ENCODE peak calls at places on chromosome 1, in ten cellular contexts. U is left cardiac atrium; X is Ammon's horn; R is T follicular helper cell; O is AG08395; T is lower leg skin; Y is stimulated activated CD4-positive, alpha-beta T cell treated with anti-CD3 and anti-CD28 coated beads, Interleukin-4, amount 100 ng/mL, for 4 hours; I is NCI-H774; P is Daoy; F is HL-60. N is an unnamed sample.

GRCh38 chr1:211895126-211895759 is 64.7 kb upstream of the LPGAT1 start:
- DNase-seq in U (no peak), O (no peak), X (no peak), F (no peak), T (no peak), I (no peak), R (no peak), P (no peak), Y (no peak), N (no peak)

GRCh38 chr1:177451191-177451590 is 280.4 kb downstream of the BRINP2 start:
- DNase-seq in T (no peak), P (no peak), I (no peak), O (no peak), U (no peak), R (no peak), X (no peak), F (no peak), Y (no peak), N (no peak)

GRCh38 chr1:182637769-182638168 is 33.6 kb upstream of the RGS16 start:
- DNase-seq in U (no peak), O (no peak), I (no peak), R (no peak), P (no peak), T (no peak), Y (no peak), X (no peak), F (no peak), N (no peak)

GRCh38 chr1:77831976-77832695 is 52.7 kb downstream of the MIGA1 start:
- DNase-seq in R (no peak), U (no peak), P (peak), F (no peak), T (peak), X (no peak), O (peak), Y (no peak), I (no peak), N (no peak)

GRCh38 chr1:215877452-215877951 is 310.4 kb downstream of the KCTD3 start:
- DNase-seq in R (no peak), P (no peak), F (no peak), T (no peak), Y (no peak), X (no peak), O (no peak), I (no peak), U (no peak), N (no peak)

GRCh38 chr1:224707849-224708725 is 92.0 kb downstream of the CNIH3 start:
- DNase-seq in T (no peak), X (peak), O (peak), U (no peak), I (no peak), R (no peak), F (no peak), Y (no peak), P (peak), N (no peak)

GRCh38 chr1:101407505-101408211 is 170.8 kb downstream of the S1PR1 start:
- DNase-seq in T (no peak), R (no peak), I (no peak), U (no peak), O (no peak), P (no peak), X (no peak), F (no peak), Y (no peak), N (no peak)

GRCh38 chr1:65948609-65949229 is 156.0 kb downstream of the PDE4B start:
- DNase-seq in P (peak), F (no peak), I (peak), U (no peak), O (peak), Y (no peak), R (no peak), T (no peak), X (peak), N (no peak)

GRCh38 chr1:43554444-43554992 is 23.8 kb downstream of the PTPRF start:
- DNase-seq in O (peak), F (peak), U (no peak), P (peak), I (no peak), T (no peak), R (no peak), Y (no peak), X (peak), N (no peak)

GRCh38 chr1:183034682-183035081 is 11.5 kb downstream of the LAMC1 start:
- DNase-seq in U (no peak), X (no peak), F (no peak), I (no peak), P (no peak), R (no peak), T (no peak), Y (no peak), O (no peak), N (no peak)

GRCh38 chr1:160031368-160032164 is at the start of gene PIGM:
- DNase-seq in P (peak), R (peak), X (peak), I (peak), F (peak), T (peak), O (peak), Y (peak), U (peak), N (peak)

GRCh38 chr1:35555601-35556477 is 1.4 kb downstream of the KIAA0319L start:
- DNase-seq in T (no peak), F (no peak), P (peak), U (no peak), Y (no peak), X (no peak), I (peak), R (no peak), O (no peak), N (no peak)

GRCh38 chr1:227273557-227273956 is 44.7 kb downstream of the CDC42BPA start:
- DNase-seq in F (no peak), I (no peak), P (peak), T (no peak), Y (no peak), O (no peak), U (no peak), X (no peak), R (no peak), N (no peak)

GRCh38 chr1:24896596-24897262 is 33.3 kb downstream of the RUNX3 start:
- DNase-seq in Y (no peak), F (no peak), R (no peak), X (no peak), P (no peak), O (no peak), U (no peak), I (no peak), T (no peak), N (no peak)

GRCh38 chr1:59549903-59550302 is 253.0 kb downstream of the FGGY start:
- DNase-seq in P (no peak), Y (no peak), I (no peak), X (no peak), R (no peak), O (peak), F (peak), T (peak), U (no peak), N (no peak)

N was measured in T-helper 17 cell.